ENCODE peak calls at places on chromosome 12, in six cellular contexts. I is psoas muscle, E is GM13977, N is stomach, D is fibroblast of pulmonary artery, W is choroid plexus epithelial cell. C is an unnamed sample.

GRCh38 chr12:111126331-111126730 is 206.0 kb upstream of the MYL2 start:
- DNase-seq in I (no peak), E (no peak), N (no peak), D (peak; percentile 4), W (no peak), C (no peak)

GRCh38 chr12:38695057-38695456 is 210.3 kb downstream of the CPNE8 start:
- DNase-seq in I (no peak), E (no peak), N (no peak), D (no peak), W (no peak), C (no peak)

GRCh38 chr12:3972576-3972975 is 99.4 kb upstream of the PARP11 start:
- DNase-seq in I (no peak), E (no peak), N (no peak), D (no peak), W (no peak), C (no peak)

GRCh38 chr12:119592232-119592631 is 1.3 kb upstream of the TMEM233 start:
- DNase-seq in I (no peak), E (no peak), N (no peak), D (peak; percentile 35), W (peak; percentile 11), C (no peak)

GRCh38 chr12:43336962-43337555 is 214.9 kb downstream of the ADAMTS20 start:
- DNase-seq in I (no peak), E (no peak), N (no peak), D (peak; percentile 72), W (peak; percentile 78), C (no peak)

GRCh38 chr12:122834921-122835692 is at the start of gene HIP1R:
- DNase-seq in I (no peak), E (peak; percentile 88), N (peak; percentile 64), D (peak; percentile 12), W (no peak), C (peak; percentile 34)

GRCh38 chr12:26810330-26810729 is 22.7 kb downstream of the ITPR2 start:
- DNase-seq in I (peak; percentile 58), E (no peak), N (peak; percentile 71), D (peak; percentile 85), W (peak; percentile 84), C (no peak)

GRCh38 chr12:106855221-106855758 is 80.8 kb downstream of the RIC8B start:
- DNase-seq in I (no peak), E (no peak), N (no peak), D (no peak), W (no peak), C (no peak)

GRCh38 chr12:116376354-116377193 is 99.1 kb upstream of the MED13L start:
- DNase-seq in I (no peak), E (no peak), N (no peak), D (peak; percentile 84), W (peak; percentile 35), C (no peak)

GRCh38 chr12:65941388-65941787 is 117.1 kb downstream of the HMGA2 start:
- DNase-seq in I (no peak), E (no peak), N (no peak), D (peak; percentile 85), W (peak; percentile 72), C (no peak)

GRCh38 chr12:76588881-76589565 is 29.5 kb upstream of the OSBPL8 start:
- DNase-seq in I (no peak), E (no peak), N (no peak), D (peak; percentile 88), W (peak; percentile 97), C (no peak)

GRCh38 chr12:32983968-32984367 is 87.4 kb upstream of the PKP2 start:
- DNase-seq in I (no peak), E (no peak), N (no peak), D (no peak), W (no peak), C (no peak)

GRCh38 chr12:57591567-57592325 is 754 bp downstream of the PIP4K2C start:
- DNase-seq in I (peak; percentile 53), E (no peak), N (peak; percentile 34), D (peak; percentile 17), W (peak; percentile 33), C (no peak)

GRCh38 chr12:23771230-23771949 is 178.1 kb downstream of the SOX5 start:
- DNase-seq in I (peak; percentile 63), E (no peak), N (no peak), D (peak; percentile 7), W (no peak), C (peak; percentile 36)
- TF ChIP-seq CTCF in I (no peak), E (no peak), N (no peak), D (no peak), W (no peak), C (no peak)

DNA sequence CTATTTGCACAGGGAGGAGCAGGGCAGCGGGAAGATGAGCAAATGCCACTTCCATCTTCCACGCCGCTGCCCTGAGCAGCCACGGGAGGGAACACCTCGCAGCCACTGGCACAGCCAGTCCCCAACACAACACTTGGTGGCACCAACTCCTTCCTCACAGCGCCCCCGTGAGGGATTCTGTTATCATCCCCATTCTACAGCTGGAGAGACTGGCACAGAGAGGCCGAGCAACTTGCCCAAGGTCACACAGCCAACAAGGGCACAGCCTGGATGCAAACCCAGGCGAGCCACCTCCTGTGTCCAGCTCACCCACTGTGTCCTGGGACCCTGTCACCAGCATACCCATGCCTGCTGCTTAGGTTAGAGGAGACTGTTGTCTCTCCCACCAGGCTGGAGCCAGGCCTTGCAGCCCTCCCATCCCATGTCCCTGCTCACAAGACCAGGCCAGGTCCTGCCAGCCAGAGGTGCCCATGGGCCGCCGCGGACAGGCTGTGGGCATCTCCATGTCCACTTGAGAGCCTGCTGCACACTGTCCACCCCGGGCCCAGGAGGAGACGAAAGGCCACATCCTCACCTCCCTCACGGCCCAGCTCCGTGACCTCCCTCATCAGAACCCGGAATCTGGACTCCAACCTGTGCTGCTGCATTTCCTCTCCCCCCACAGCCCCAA is 57.0 kb downstream of the NCOR2 start:
- DNase-seq in I (peak; percentile 80), E (no peak), N (peak; percentile 34), D (no peak), W (peak; percentile 16), C (no peak)
- TF ChIP-seq CTCF in I (peak; percentile 45), E (peak; percentile 16), N (no peak), D (no peak), W (peak; percentile 30), C (no peak)

GRCh38 chr12:44812062-44812461 is 64.1 kb downstream of the NELL2 start:
- DNase-seq in I (no peak), E (no peak), N (no peak), D (no peak), W (no peak), C (no peak)
- TF ChIP-seq CTCF in I (no peak), E (peak; percentile 40), N (no peak), D (no peak), W (no peak), C (peak; percentile 21)

GRCh38 chr12:21444193-21445146 is 7.0 kb downstream of the PYROXD1 start:
- DNase-seq in I (no peak), E (no peak), N (no peak), D (no peak), W (no peak), C (no peak)
- TF ChIP-seq CTCF in I (no peak), E (no peak), N (no peak), D (no peak), W (no peak), C (no peak)

GRCh38 chr12:105468464-105468863 is 138.0 kb downstream of the C12orf75 start:
- DNase-seq in I (no peak), E (no peak), N (no peak), D (peak; percentile 58), W (no peak), C (no peak)
- TF ChIP-seq CTCF in I (no peak), E (no peak), N (no peak), D (peak; percentile 30), W (no peak), C (no peak)